ENCODE peak calls at places on chromosomes 2 and 18, in four cellular contexts. One of them, this sample, is unnamed.

GRCh38 chr2:113184531-113185230 is 10.9 kb downstream of the PSD4 start:
- DNase-seq in heart left ventricle: no peak
- DNase-seq in fibroblast of the aortic adventitia: no peak
- DNase-seq in colonic mucosa: no peak
- DNase-seq in this sample: no peak

GRCh38 chr2:130327703-130328527 is 14.8 kb upstream of the IMP4 start:
- DNase-seq in fibroblast of the aortic adventitia: peak
- DNase-seq in colonic mucosa: no peak
- DNase-seq in heart left ventricle: no peak
- DNase-seq in this sample: no peak

GRCh38 chr2:234410526-234410925 is 86.4 kb downstream of the ARL4C start:
- DNase-seq in fibroblast of the aortic adventitia: no peak
- DNase-seq in heart left ventricle: no peak
- DNase-seq in colonic mucosa: no peak
- DNase-seq in this sample: no peak

GRCh38 chr2:96163768-96164429 is 18.7 kb upstream of the DUSP2 start:
- DNase-seq in colonic mucosa: no peak
- DNase-seq in fibroblast of the aortic adventitia: no peak
- DNase-seq in heart left ventricle: no peak
- DNase-seq in this sample: peak

GRCh38 chr2:20454036-20454981 is 7.4 kb downstream of the RHOB start:
- DNase-seq in heart left ventricle: no peak
- DNase-seq in fibroblast of the aortic adventitia: no peak
- DNase-seq in colonic mucosa: no peak
- DNase-seq in this sample: no peak

GRCh38 chr2:232789067-232789466 is 12.7 kb upstream of the KCNJ13 start:
- DNase-seq in colonic mucosa: peak
- DNase-seq in heart left ventricle: no peak
- DNase-seq in fibroblast of the aortic adventitia: no peak
- DNase-seq in this sample: no peak

GRCh38 chr2:160336091-160336490 is 136.0 kb upstream of the ITGB6 start:
- DNase-seq in fibroblast of the aortic adventitia: peak
- DNase-seq in heart left ventricle: no peak
- DNase-seq in colonic mucosa: no peak
- DNase-seq in this sample: no peak

GRCh38 chr2:140695163-140695562 is 1435.7 kb downstream of the LRP1B start:
- DNase-seq in heart left ventricle: no peak
- DNase-seq in colonic mucosa: no peak
- DNase-seq in fibroblast of the aortic adventitia: peak
- DNase-seq in this sample: no peak

GRCh38 chr2:168816369-168816768 is 13.9 kb downstream of the NOSTRIN start:
- DNase-seq in heart left ventricle: no peak
- DNase-seq in fibroblast of the aortic adventitia: peak
- DNase-seq in colonic mucosa: no peak
- DNase-seq in this sample: no peak

GRCh38 chr2:9984861-9985480 is 33.5 kb downstream of the GRHL1 start:
- DNase-seq in heart left ventricle: no peak
- DNase-seq in fibroblast of the aortic adventitia: peak
- DNase-seq in colonic mucosa: peak
- DNase-seq in this sample: no peak

GRCh38 chr2:135909976-135910375 is 33.7 kb upstream of the MCM6 start:
- DNase-seq in heart left ventricle: no peak
- DNase-seq in fibroblast of the aortic adventitia: peak
- DNase-seq in colonic mucosa: no peak
- DNase-seq in this sample: no peak

GRCh38 chr2:135916232-135916631 is 40.0 kb upstream of the MCM6 start:
- DNase-seq in fibroblast of the aortic adventitia: peak
- DNase-seq in colonic mucosa: no peak
- DNase-seq in heart left ventricle: no peak
- DNase-seq in this sample: no peak

GRCh38 chr2:135914485-135914884 is 38.2 kb upstream of the MCM6 start:
- DNase-seq in heart left ventricle: no peak
- DNase-seq in colonic mucosa: no peak
- DNase-seq in fibroblast of the aortic adventitia: no peak
- DNase-seq in this sample: no peak

GRCh38 chr2:135913726-135914365 is 37.6 kb upstream of the MCM6 start:
- DNase-seq in fibroblast of the aortic adventitia: peak
- DNase-seq in colonic mucosa: peak
- DNase-seq in heart left ventricle: no peak
- DNase-seq in this sample: no peak
- TF ChIP-seq CTCF in fibroblast of the aortic adventitia: peak
- TF ChIP-seq CTCF in colonic mucosa: peak
- TF ChIP-seq CTCF in heart left ventricle: peak
- TF ChIP-seq CTCF in this sample: peak

GRCh38 chr2:235675678-235676535 is 182.1 kb downstream of the AGAP1 start:
- DNase-seq in colonic mucosa: no peak
- DNase-seq in heart left ventricle: no peak
- DNase-seq in fibroblast of the aortic adventitia: peak
- DNase-seq in this sample: no peak
- TF ChIP-seq CTCF in colonic mucosa: no peak
- TF ChIP-seq CTCF in heart left ventricle: no peak
- TF ChIP-seq CTCF in fibroblast of the aortic adventitia: peak
- TF ChIP-seq CTCF in this sample: no peak

DNA sequence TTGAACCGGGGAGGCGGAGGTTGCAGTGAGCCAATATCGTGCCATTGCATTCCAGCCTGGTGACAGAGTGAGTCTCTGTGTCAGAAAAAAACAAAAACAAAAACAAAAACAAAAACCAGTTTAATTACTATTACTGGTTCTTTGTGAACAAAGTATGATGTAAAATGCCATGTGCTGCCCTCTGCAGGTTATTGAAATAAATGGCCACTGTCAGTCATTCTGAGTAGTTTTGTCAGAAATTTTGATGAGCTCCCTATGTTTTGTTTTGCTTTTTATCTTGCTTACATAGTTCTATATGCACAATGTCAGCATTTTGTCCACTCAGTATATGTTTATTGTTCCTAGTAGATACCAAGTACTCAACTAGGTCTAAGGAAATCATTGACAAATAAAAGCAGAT is 423.6 kb upstream of the CHST9 start:
- DNase-seq in heart left ventricle: no peak
- DNase-seq in fibroblast of the aortic adventitia: no peak
- DNase-seq in colonic mucosa: no peak
- DNase-seq in this sample: no peak
- TF ChIP-seq CTCF in heart left ventricle: no peak
- TF ChIP-seq CTCF in fibroblast of the aortic adventitia: peak
- TF ChIP-seq CTCF in colonic mucosa: no peak
- TF ChIP-seq CTCF in this sample: no peak

DNA sequence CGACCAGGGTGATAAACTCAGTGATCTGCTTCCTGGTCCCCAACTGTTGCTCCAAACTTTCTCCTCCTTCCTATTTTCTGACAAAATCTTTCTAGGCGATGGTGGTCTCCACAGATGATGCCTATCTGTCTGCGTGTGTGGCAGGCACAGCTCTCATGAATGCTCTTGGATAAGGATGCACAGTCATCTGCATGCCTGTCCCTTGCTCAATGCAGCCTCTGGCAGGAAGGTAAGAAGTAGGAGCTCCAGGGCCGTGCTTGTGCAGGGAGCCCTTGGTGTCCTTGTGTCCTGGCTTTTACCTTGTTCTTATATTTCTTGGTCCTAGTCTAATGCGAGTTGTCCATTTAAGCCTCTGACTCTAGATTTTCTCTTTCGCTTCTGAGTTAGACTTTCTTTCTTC is 57.5 kb downstream of the INSIG2 start:
- DNase-seq in heart left ventricle: no peak
- DNase-seq in colonic mucosa: no peak
- DNase-seq in fibroblast of the aortic adventitia: no peak
- DNase-seq in this sample: no peak
- TF ChIP-seq CTCF in heart left ventricle: no peak
- TF ChIP-seq CTCF in colonic mucosa: no peak
- TF ChIP-seq CTCF in fibroblast of the aortic adventitia: no peak
- TF ChIP-seq CTCF in this sample: no peak

DNA sequence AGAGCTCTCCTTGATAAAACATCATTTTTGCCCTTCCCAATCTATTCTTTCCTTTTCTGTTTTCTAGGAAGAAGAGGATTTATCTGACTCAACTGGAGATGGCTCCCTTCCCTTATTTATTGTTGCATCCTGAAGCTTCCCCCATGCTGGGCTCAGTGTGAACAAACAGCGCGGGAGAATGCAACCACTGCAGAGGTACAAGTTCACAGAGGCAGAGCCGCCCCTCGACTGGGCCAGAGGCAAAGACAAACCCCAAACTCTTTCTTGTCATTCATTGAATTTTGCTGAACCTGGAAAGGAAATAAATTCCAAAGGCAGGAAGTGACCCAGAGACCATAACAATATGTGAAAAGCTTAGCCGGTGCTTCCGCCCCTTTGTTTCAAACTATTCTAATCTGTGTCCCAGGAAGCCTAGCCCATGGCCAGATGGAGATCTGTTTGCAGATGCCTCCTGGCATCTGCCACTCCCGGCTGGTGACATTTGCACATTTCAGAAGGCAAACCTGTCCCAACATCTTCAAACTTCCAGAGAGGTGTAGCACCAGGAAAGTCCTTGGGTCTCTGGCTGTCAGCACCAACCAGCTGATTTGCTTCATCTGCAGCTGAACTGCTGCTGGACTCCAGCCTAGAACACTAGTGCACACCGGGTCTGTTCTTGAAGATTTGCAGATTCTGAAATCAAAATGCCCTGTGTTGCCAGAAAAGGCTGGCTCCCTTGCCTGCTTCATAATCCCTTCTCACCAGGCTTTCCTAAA is 79.4 kb upstream of the MAP4K3 start:
- DNase-seq in heart left ventricle: peak
- DNase-seq in colonic mucosa: no peak
- DNase-seq in fibroblast of the aortic adventitia: peak
- DNase-seq in this sample: no peak
- TF ChIP-seq CTCF in heart left ventricle: peak
- TF ChIP-seq CTCF in colonic mucosa: no peak
- TF ChIP-seq CTCF in fibroblast of the aortic adventitia: no peak
- TF ChIP-seq CTCF in this sample: no peak

GRCh38 chr2:24919977-24920812 is at the start of gene ADCY3:
- DNase-seq in heart left ventricle: peak
- DNase-seq in colonic mucosa: peak
- DNase-seq in fibroblast of the aortic adventitia: peak
- DNase-seq in this sample: peak

GRCh38 chr2:24923106-24923505 is 3.1 kb upstream of the ADCY3 start:
- DNase-seq in heart left ventricle: no peak
- DNase-seq in colonic mucosa: no peak
- DNase-seq in fibroblast of the aortic adventitia: no peak
- DNase-seq in this sample: no peak

GRCh38 chr2:24922556-24922955 is 2.5 kb upstream of the ADCY3 start:
- DNase-seq in heart left ventricle: no peak
- DNase-seq in colonic mucosa: no peak
- DNase-seq in fibroblast of the aortic adventitia: no peak
- DNase-seq in this sample: no peak

GRCh38 chr2:24919100-24919976 is 699 bp downstream of the ADCY3 start:
- DNase-seq in colonic mucosa: peak
- DNase-seq in fibroblast of the aortic adventitia: no peak
- DNase-seq in heart left ventricle: no peak
- DNase-seq in this sample: peak

DNA sequence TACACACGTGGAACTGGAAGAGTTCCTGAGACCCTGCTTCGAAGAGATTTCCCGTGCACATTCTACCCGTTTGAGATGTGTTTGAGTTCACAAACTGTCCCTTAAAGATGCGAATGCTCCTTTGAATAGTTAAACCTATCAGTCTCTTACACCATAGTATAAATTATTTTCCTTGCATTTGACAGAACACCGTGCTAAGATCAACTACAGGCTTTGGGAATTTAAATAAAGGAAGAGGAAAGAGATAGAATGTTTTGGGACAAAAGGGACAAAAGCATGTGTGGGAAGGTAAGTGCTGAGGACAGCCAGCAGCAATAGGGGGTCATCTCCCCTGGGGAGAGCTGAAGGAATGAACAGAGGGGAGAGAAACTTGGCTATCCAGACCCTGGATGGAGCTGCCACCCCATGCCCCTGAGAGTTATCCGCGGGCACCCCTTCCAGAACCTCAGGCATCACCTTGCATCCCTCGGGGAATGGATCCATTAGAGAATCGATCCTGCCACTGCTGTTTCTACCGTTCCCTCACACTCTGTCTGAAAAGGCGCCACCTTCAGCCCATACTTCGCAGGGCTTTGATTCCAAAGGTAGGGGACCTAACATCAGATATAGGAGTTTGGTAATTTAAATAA is 890 bp upstream of the ADCY3 start:
- DNase-seq in fibroblast of the aortic adventitia: no peak
- DNase-seq in colonic mucosa: no peak
- DNase-seq in heart left ventricle: no peak
- DNase-seq in this sample: no peak
- TF ChIP-seq CTCF in fibroblast of the aortic adventitia: no peak
- TF ChIP-seq CTCF in colonic mucosa: no peak
- TF ChIP-seq CTCF in heart left ventricle: no peak
- TF ChIP-seq CTCF in this sample: no peak